ENCODE peak calls at places on chromosomes 7 and 10, in ten cellular contexts. Z is endothelial cell of umbilical vein, H is sigmoid colon, J is IMR-90, S is esophagus squamous epithelium, C is spleen, O is upper lobe of left lung, I is GM12878, W is tibial nerve, R is breast epithelium. V is an unnamed sample. For H3K36me3 and H3K4me1, the result is how much of the 10 kb centered on the place peaks cover.

GRCh38 chr7:12699299-12699698 is 11.9 kb downstream of the ARL4A start:
- DNase-seq in R (no peak), O (no peak), H (no peak), W (no peak), I (no peak), J (no peak), C (no peak), S (no peak), Z (no peak), V (no peak)

GRCh38 chr7:107594961-107595737 is 15.1 kb downstream of the BCAP29 start:
- DNase-seq in S (no peak), O (no peak), W (no peak), Z (peak), C (no peak), R (no peak), H (no peak), I (no peak), J (peak), V (no peak)

GRCh38 chr7:87398441-87398840 is 53.0 kb downstream of the CROT start:
- DNase-seq in Z (no peak), C (no peak), W (no peak), I (no peak), O (no peak), S (no peak), H (no peak), R (no peak), J (peak), V (no peak)

GRCh38 chr7:98754041-98754479 is 115.8 kb downstream of the TMEM130 start:
- DNase-seq in R (no peak), W (no peak), Z (no peak), J (no peak), S (no peak), O (no peak), C (no peak), H (no peak), I (no peak), V (no peak)

GRCh38 chr7:93914581-93915066 is 6.9 kb upstream of the GNG11 start:
- DNase-seq in W (no peak), J (peak), H (no peak), S (no peak), I (no peak), O (no peak), R (no peak), Z (peak), C (no peak), V (no peak)

GRCh38 chr7:42624471-42624870 is 287.4 kb downstream of the C7orf25 start:
- DNase-seq in I (no peak), W (no peak), C (no peak), S (no peak), J (no peak), H (no peak), O (no peak), Z (no peak), R (no peak), V (no peak)

GRCh38 chr10:113000876-113001598 is 51.0 kb downstream of the TCF7L2 start:
- DNase-seq in R (peak), O (no peak), Z (no peak), I (no peak), S (no peak), C (no peak), J (no peak), H (no peak), W (no peak), V (no peak)

GRCh38 chr7:35975851-35976454 is 175.1 kb downstream of the SEPTIN7 start:
- DNase-seq in Z (peak), S (no peak), O (no peak), J (peak), H (no peak), C (no peak), W (no peak), R (no peak), I (peak), V (no peak)

GRCh38 chr7:135098391-135098790 is 49.5 kb upstream of the TMEM140 start:
- DNase-seq in O (no peak), I (no peak), W (no peak), J (no peak), S (no peak), C (no peak), H (no peak), Z (peak), R (no peak), V (no peak)

GRCh38 chr7:93854480-93854879 is 36.1 kb downstream of the TFPI2 start:
- DNase-seq in R (no peak), Z (no peak), C (no peak), S (no peak), O (no peak), I (no peak), W (no peak), J (no peak), H (no peak), V (no peak)

GRCh38 chr7:43729924-43730248 is 563 bp upstream of the COA1 start:
- DNase-seq in O (no peak), R (no peak), W (no peak), I (no peak), C (no peak), Z (no peak), S (no peak), H (no peak), J (no peak), V (no peak)

GRCh38 chr7:151056286-151057037 is 1.2 kb downstream of the CDK5 start:
- DNase-seq in W (no peak), I (no peak), S (no peak), J (no peak), O (peak), C (peak), H (no peak), Z (no peak), R (no peak), V (no peak)

GRCh38 chr10:124523301-124523871 is 61.8 kb downstream of the LHPP start:
- DNase-seq in S (no peak), O (peak), I (no peak), J (no peak), Z (peak), R (no peak), C (peak), H (peak), W (no peak), V (peak)

GRCh38 chr10:86031-86430 is 36.9 kb upstream of the TUBB8 start:
- DNase-seq in O (peak), Z (no peak), J (no peak), S (no peak), W (no peak), I (no peak), C (no peak), R (no peak), H (no peak), V (no peak)

GRCh38 chr7:3825491-3825890 is 524.4 kb downstream of the SDK1 start:
- DNase-seq in R (no peak), I (no peak), C (no peak), S (no peak), J (no peak), H (no peak), Z (no peak), O (no peak), W (no peak), V (no peak)

GRCh38 chr10:125840955-125841354 is 17.6 kb downstream of the BCCIP start:
- DNase-seq in C (no peak), I (no peak), W (no peak), O (no peak), R (no peak), J (peak), S (no peak), H (no peak), Z (peak), V (no peak)

GRCh38 chr10:110491346-110491745 is 6.4 kb upstream of the DUSP5 start:
- DNase-seq in O (no peak), W (no peak), S (no peak), H (no peak), Z (no peak), I (no peak), J (no peak), C (no peak), R (no peak), V (no peak)

GRCh38 chr7:55074008-55074499 is 55.2 kb downstream of the EGFR start:
- DNase-seq in I (peak), C (no peak), J (peak), W (no peak), R (no peak), H (peak), S (no peak), Z (peak), O (no peak), V (no peak)

GRCh38 chr7:22622386-22622785 is 104.6 kb upstream of the IL6 start:
- DNase-seq in Z (no peak), O (no peak), W (no peak), S (no peak), C (no peak), H (no peak), I (no peak), R (no peak), J (no peak), V (no peak)

GRCh38 chr10:86523348-86523747 is 1.8 kb upstream of the WAPL start:
- DNase-seq in C (no peak), R (no peak), I (no peak), O (no peak), Z (no peak), J (peak), W (no peak), H (no peak), S (no peak), V (no peak)

GRCh38 chr7:113142385-113143119 is 24.2 kb upstream of the SMIM30 start:
- DNase-seq in C (no peak), H (no peak), W (no peak), O (no peak), I (peak), R (no peak), J (no peak), Z (no peak), S (no peak), V (no peak)

GRCh38 chr7:69608878-69609277 is 10.6 kb downstream of the AUTS2 start:
- DNase-seq in O (no peak), I (no peak), H (no peak), S (no peak), J (no peak), C (no peak), Z (no peak), W (no peak), R (no peak), V (no peak)

GRCh38 chr7:40008218-40008815 is 58.3 kb downstream of the CDK13 start:
- DNase-seq in H (no peak), J (peak), O (no peak), S (no peak), I (no peak), C (no peak), R (no peak), W (no peak), Z (peak), V (no peak)

GRCh38 chr10:4836416-4836969 is 10.5 kb downstream of the AKR1E2 start:
- DNase-seq in Z (no peak), W (no peak), I (no peak), S (no peak), H (no peak), O (no peak), C (no peak), R (no peak), J (no peak), V (no peak)

GRCh38 chr7:83347836-83348482 is 185.3 kb upstream of the PCLO start:
- DNase-seq in S (no peak), W (no peak), Z (peak), H (no peak), C (no peak), J (peak), R (no peak), I (no peak), O (no peak), V (no peak)

GRCh38 chr10:119705434-119705831 is 20.4 kb upstream of the INPP5F start:
- DNase-seq in S (no peak), I (peak), C (no peak), J (no peak), H (no peak), W (no peak), R (no peak), O (no peak), Z (no peak), V (no peak)

GRCh38 chr10:31013331-31013730 is 18.3 kb downstream of the ZNF438 start:
- DNase-seq in H (no peak), C (no peak), I (no peak), S (no peak), R (no peak), J (no peak), W (no peak), O (no peak), Z (peak), V (no peak)

GRCh38 chr10:126568809-126569208 is 101.7 kb downstream of the C10orf90 start:
- DNase-seq in R (no peak), Z (no peak), S (no peak), O (peak), I (no peak), C (no peak), H (no peak), J (no peak), W (no peak), V (no peak)

GRCh38 chr10:1327759-1328158 is 271.6 kb downstream of the WDR37 start:
- DNase-seq in H (no peak), C (no peak), Z (no peak), I (no peak), O (no peak), W (no peak), J (no peak), S (no peak), R (no peak), V (no peak)

GRCh38 chr10:78435484-78436222 is 402.0 kb downstream of the RPS24 start:
- DNase-seq in W (no peak), S (no peak), R (no peak), Z (peak), J (no peak), O (no peak), I (no peak), C (no peak), H (peak), V (no peak)

GRCh38 chr7:140060788-140061606 is 1.8 kb downstream of the PARP12 start:
- DNase-seq in I (no peak), O (no peak), S (no peak), H (peak), R (no peak), C (no peak), W (no peak), J (peak), Z (peak), V (peak)

GRCh38 chr10:72009062-72009429 is 44.9 kb downstream of the CHST3 start:
- DNase-seq in S (no peak), J (no peak), H (no peak), W (no peak), C (no peak), R (no peak), O (no peak), Z (no peak), I (no peak), V (no peak)

GRCh38 chr7:50362142-50362541 is 57.6 kb downstream of the IKZF1 start:
- DNase-seq in R (no peak), O (no peak), W (no peak), Z (no peak), C (no peak), J (no peak), H (no peak), I (no peak), S (no peak), V (no peak)

GRCh38 chr7:111529507-111530355 is 32.6 kb downstream of the IMMP2L start:
- DNase-seq in C (no peak), W (no peak), H (no peak), I (no peak), O (no peak), R (no peak), S (no peak), Z (peak), J (peak), V (no peak)

GRCh38 chr7:99631311-99632109 is 14.8 kb downstream of the ZSCAN25 start:
- DNase-seq in H (no peak), I (no peak), Z (no peak), R (no peak), C (no peak), J (peak), S (no peak), O (no peak), W (no peak), V (no peak)

GRCh38 chr10:81367132-81367531 is 507.9 kb upstream of the NRG3 start:
- DNase-seq in C (no peak), I (no peak), Z (no peak), H (no peak), R (no peak), J (no peak), W (no peak), O (no peak), S (no peak), V (no peak)
- TF ChIP-seq POLR2A in C (no peak), I (no peak), Z (no peak), H (no peak), R (no peak), J (no peak), W (no peak), O (no peak), S (no peak), V (no peak)

GRCh38 chr7:2363283-2363682 is 8.7 kb downstream of the EIF3B start:
- DNase-seq in R (no peak), C (no peak), S (no peak), Z (no peak), O (no peak), H (no peak), J (no peak), W (no peak), I (no peak), V (no peak)

GRCh38 chr7:2358968-2359527 is 4.4 kb downstream of the EIF3B start:
- DNase-seq in S (no peak), W (no peak), I (no peak), H (no peak), C (no peak), Z (no peak), O (no peak), R (no peak), J (no peak), V (no peak)

GRCh38 chr7:2360791-2361190 is 6.2 kb downstream of the EIF3B start:
- DNase-seq in Z (no peak), W (no peak), R (no peak), H (no peak), J (peak), I (no peak), O (no peak), C (no peak), S (no peak), V (no peak)

GRCh38 chr7:2359610-2360009 is 5.0 kb downstream of the EIF3B start:
- DNase-seq in I (no peak), H (no peak), O (no peak), Z (no peak), C (no peak), W (no peak), R (no peak), J (no peak), S (no peak), V (no peak)

DNA sequence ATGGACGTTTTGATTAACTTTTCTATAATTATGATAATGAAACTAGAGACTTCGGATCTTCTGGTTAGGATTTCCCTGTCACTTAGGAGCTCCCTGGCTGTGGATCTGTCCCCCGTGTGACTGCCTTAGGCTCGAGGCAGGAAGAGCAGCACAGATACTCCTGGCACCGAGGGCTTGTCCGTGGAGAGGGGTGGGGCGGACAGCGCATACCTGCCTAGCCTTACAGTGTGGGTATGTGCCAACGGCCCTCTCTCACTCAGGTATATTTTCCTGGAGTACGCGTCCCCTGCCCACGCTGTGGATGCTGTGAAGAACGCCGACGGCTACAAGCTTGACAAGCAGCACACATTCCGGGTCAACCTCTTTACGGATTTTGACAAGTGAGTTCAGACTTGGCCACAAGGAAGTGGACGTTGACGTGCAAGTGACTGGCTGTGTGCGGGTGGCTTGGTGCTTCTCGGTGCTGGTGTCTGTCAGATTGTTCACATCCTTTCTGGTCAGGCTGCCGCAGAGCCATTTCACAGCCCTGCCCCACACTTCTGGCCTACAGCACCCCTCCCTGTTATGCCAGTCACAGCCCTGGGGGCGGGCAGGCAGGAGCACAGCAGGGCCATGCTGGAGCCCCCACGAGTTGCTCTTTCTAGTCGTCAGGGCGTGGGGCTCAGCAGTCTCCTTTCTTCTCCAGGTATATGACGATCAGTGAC is 7.9 kb downstream of the EIF3B start:
- DNase-seq in Z (no peak), S (no peak), I (no peak), W (no peak), H (no peak), O (no peak), R (no peak), J (no peak), C (no peak), V (no peak)
- H3K36me3 ChIP-seq in Z (under half), S (half or more), I (under half), W (half or more), H (half or more), O (half or more), R (under half), J (half or more), C (under half), V (half or more)

GRCh38 chr10:43396928-43397624 is 11.9 kb downstream of the HNRNPF start:
- DNase-seq in Z (peak), H (peak), I (no peak), J (peak), W (peak), O (peak), S (peak), C (peak), R (peak), V (peak)
- H3K4me1 ChIP-seq in Z (under half), H (half or more), I (under half), J (under half), W (under half), O (half or more), S (half or more), C (half or more), R (under half), V (under half)

GRCh38 chr7:142806957-142807356 is 36.2 kb downstream of the PRSS2 start:
- DNase-seq in O (no peak), I (no peak), S (no peak), H (no peak), W (no peak), C (no peak), R (no peak), J (no peak), Z (no peak), V (no peak)

GRCh38 chr7:142808461-142808801 is 37.7 kb downstream of the PRSS2 start:
- DNase-seq in S (no peak), J (no peak), I (no peak), O (no peak), R (no peak), H (no peak), C (no peak), Z (no peak), W (no peak), V (no peak)

GRCh38 chr7:142809671-142810070 is 38.9 kb downstream of the PRSS2 start:
- DNase-seq in Z (no peak), I (no peak), R (no peak), S (no peak), O (no peak), C (no peak), W (no peak), J (no peak), H (no peak), V (no peak)

GRCh38 chr7:142807855-142808460 is 37.2 kb downstream of the PRSS2 start:
- DNase-seq in Z (peak), J (peak), S (no peak), W (no peak), I (peak), O (no peak), H (no peak), R (no peak), C (no peak), V (no peak)

DNA sequence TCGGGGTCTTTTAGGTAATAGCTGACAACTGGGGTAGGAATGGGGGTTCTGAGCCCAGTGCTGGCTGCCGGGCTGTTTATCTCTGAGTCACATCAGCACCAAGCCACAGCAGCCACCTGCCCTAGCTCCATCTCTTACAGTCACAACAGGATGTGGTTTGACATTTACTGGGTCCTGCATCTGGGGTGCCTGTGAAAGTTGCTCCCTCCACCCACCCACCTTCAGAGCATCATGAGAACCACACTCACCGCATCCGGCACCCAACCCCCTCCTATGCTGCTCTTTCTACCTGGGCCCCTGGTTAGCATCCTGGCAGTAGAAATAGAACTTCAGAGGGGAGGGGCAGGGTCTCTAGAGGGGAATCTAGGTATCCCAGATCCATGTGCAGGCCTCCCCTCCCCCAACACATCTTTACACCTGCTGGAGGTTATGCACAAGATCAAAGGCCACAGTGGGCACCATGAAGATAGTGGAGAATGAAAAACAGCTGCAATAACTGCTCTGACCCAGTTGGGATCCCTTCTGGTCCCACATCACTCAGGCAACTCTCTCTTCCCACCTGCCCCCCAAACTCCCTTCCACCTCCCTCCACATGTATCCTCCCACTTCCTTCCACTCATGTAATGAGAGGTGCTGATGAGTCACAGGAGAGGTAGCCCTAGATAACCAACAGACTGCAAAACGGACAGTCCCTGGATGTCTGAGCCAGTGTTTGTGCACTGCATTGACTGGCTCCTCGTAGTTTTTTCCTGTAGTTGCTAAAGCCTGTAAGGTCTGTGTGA is 38.2 kb downstream of the PRSS2 start:
- DNase-seq in Z (peak), R (peak), H (no peak), J (peak), I (peak), S (peak), C (peak), W (no peak), O (no peak), V (no peak)
- TF ChIP-seq POLR2A in Z (peak), R (no peak), H (no peak), J (no peak), I (peak), S (no peak), C (no peak), W (no peak), O (no peak), V (no peak)

DNA sequence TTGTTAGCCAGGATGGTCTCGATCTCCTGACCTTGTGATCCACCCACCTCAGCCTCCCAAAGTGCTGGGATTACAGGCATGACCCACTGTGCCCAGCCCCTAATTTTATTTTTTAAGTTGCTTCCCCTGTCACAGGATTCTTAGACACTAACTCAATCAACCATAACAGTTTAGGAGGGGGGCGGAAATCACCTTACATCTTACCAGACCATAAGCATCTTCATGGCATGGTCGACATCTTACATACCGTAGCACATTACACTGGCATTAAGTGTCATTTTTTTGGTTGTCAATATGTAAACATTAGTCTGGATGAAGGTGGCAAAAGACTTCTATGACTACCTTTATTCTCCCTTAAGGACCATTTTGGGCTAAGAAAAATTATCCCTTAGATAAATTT is 95.6 kb downstream of the TRIM24 start:
- DNase-seq in C (no peak), W (no peak), J (no peak), S (no peak), O (no peak), Z (no peak), R (no peak), H (no peak), I (no peak), V (no peak)
- H3K36me3 ChIP-seq in C (under half), W (half or more), J (under half), S (half or more), O (half or more), Z (under half), R (under half), H (half or more), I (under half), V (half or more)

V was measured in right lobe of liver.